ENCODE peak calls at places on chromosome 7, in five cellular contexts. One of them, this sample, is unnamed.

GRCh38 chr7:17632401-17632800 is 307.9 kb downstream of the SNX13 start:
- DNase-seq in DND-41: no peak
- DNase-seq in MM.1S: no peak
- DNase-seq in neural progenitor cell: no peak
- DNase-seq in K562: no peak
- DNase-seq in this sample: no peak

GRCh38 chr7:155230169-155230593 is 67.5 kb upstream of the INSIG1 start:
- DNase-seq in K562: no peak
- DNase-seq in neural progenitor cell: peak
- DNase-seq in MM.1S: no peak
- DNase-seq in DND-41: no peak
- DNase-seq in this sample: no peak

GRCh38 chr7:158531661-158532060 is 56.0 kb downstream of the PTPRN2 start:
- DNase-seq in neural progenitor cell: no peak
- DNase-seq in DND-41: no peak
- DNase-seq in K562: no peak
- DNase-seq in MM.1S: no peak
- DNase-seq in this sample: no peak

GRCh38 chr7:94423865-94424264 is 29.2 kb downstream of the COL1A2 start:
- DNase-seq in MM.1S: no peak
- DNase-seq in DND-41: no peak
- DNase-seq in K562: no peak
- DNase-seq in neural progenitor cell: no peak
- DNase-seq in this sample: no peak

GRCh38 chr7:42617781-42618457 is 294.0 kb downstream of the C7orf25 start:
- DNase-seq in MM.1S: no peak
- DNase-seq in neural progenitor cell: peak
- DNase-seq in DND-41: no peak
- DNase-seq in K562: no peak
- DNase-seq in this sample: no peak

GRCh38 chr7:69467826-69468225 is 130.4 kb upstream of the AUTS2 start:
- DNase-seq in MM.1S: no peak
- DNase-seq in neural progenitor cell: no peak
- DNase-seq in K562: no peak
- DNase-seq in DND-41: no peak
- DNase-seq in this sample: no peak

GRCh38 chr7:74012842-74013249 is 15.1 kb upstream of the ELN start:
- DNase-seq in neural progenitor cell: no peak
- DNase-seq in MM.1S: peak
- DNase-seq in DND-41: no peak
- DNase-seq in K562: peak
- DNase-seq in this sample: no peak

GRCh38 chr7:17580141-17580540 is 281.7 kb downstream of the AHR start:
- DNase-seq in DND-41: no peak
- DNase-seq in K562: no peak
- DNase-seq in MM.1S: no peak
- DNase-seq in neural progenitor cell: no peak
- DNase-seq in this sample: no peak

GRCh38 chr7:138169441-138169851 is 93.2 kb downstream of the AKR1D1 start:
- DNase-seq in K562: no peak
- DNase-seq in MM.1S: no peak
- DNase-seq in neural progenitor cell: peak
- DNase-seq in DND-41: peak
- DNase-seq in this sample: no peak

GRCh38 chr7:116876664-116877442 is 14.5 kb downstream of the CAPZA2 start:
- DNase-seq in K562: peak
- DNase-seq in DND-41: no peak
- DNase-seq in MM.1S: no peak
- DNase-seq in neural progenitor cell: peak
- DNase-seq in this sample: peak

GRCh38 chr7:107742678-107743566 is 1.0 kb upstream of the CBLL1 start:
- DNase-seq in K562: peak
- DNase-seq in DND-41: no peak
- DNase-seq in neural progenitor cell: peak
- DNase-seq in MM.1S: no peak
- DNase-seq in this sample: peak

GRCh38 chr7:107920048-107920772 is 29.2 kb downstream of the DLD start:
- DNase-seq in MM.1S: no peak
- DNase-seq in neural progenitor cell: no peak
- DNase-seq in DND-41: no peak
- DNase-seq in K562: no peak
- DNase-seq in this sample: no peak

GRCh38 chr7:13532028-13532753 is 457.3 kb downstream of the ETV1 start:
- DNase-seq in K562: no peak
- DNase-seq in DND-41: no peak
- DNase-seq in neural progenitor cell: no peak
- DNase-seq in MM.1S: peak
- DNase-seq in this sample: no peak

GRCh38 chr7:158613481-158613880 is 25.9 kb upstream of the PTPRN2 start:
- DNase-seq in DND-41: no peak
- DNase-seq in MM.1S: no peak
- DNase-seq in neural progenitor cell: no peak
- DNase-seq in K562: no peak
- DNase-seq in this sample: no peak

GRCh38 chr7:29377718-29378117 is 183.1 kb downstream of the CHN2 start:
- DNase-seq in K562: no peak
- DNase-seq in neural progenitor cell: no peak
- DNase-seq in DND-41: no peak
- DNase-seq in MM.1S: no peak
- DNase-seq in this sample: no peak

GRCh38 chr7:115748123-115748738 is 282.3 kb downstream of the TFEC start:
- DNase-seq in neural progenitor cell: peak
- DNase-seq in DND-41: no peak
- DNase-seq in MM.1S: peak
- DNase-seq in K562: no peak
- DNase-seq in this sample: no peak

GRCh38 chr7:105532709-105533460 is 884 bp downstream of the RINT1 start:
- DNase-seq in neural progenitor cell: no peak
- DNase-seq in K562: no peak
- DNase-seq in MM.1S: no peak
- DNase-seq in DND-41: no peak
- DNase-seq in this sample: no peak

GRCh38 chr7:156919132-156919713 is 26.2 kb upstream of the LMBR1 start:
- DNase-seq in DND-41: no peak
- DNase-seq in K562: no peak
- DNase-seq in neural progenitor cell: no peak
- DNase-seq in MM.1S: no peak
- DNase-seq in this sample: no peak

GRCh38 chr7:102006695-102007094 is 189.3 kb downstream of the CUX1 start:
- DNase-seq in K562: no peak
- DNase-seq in DND-41: no peak
- DNase-seq in MM.1S: no peak
- DNase-seq in neural progenitor cell: no peak
- DNase-seq in this sample: no peak

GRCh38 chr7:23530355-23530754 is 1.4 kb downstream of the TRA2A start:
- DNase-seq in neural progenitor cell: peak
- DNase-seq in MM.1S: peak
- DNase-seq in DND-41: no peak
- DNase-seq in K562: peak
- DNase-seq in this sample: peak

GRCh38 chr7:27641576-27642230 is 21.0 kb downstream of the HIBADH start:
- DNase-seq in DND-41: no peak
- DNase-seq in K562: no peak
- DNase-seq in neural progenitor cell: no peak
- DNase-seq in MM.1S: no peak
- DNase-seq in this sample: no peak

GRCh38 chr7:91030680-91031079 is 233.6 kb upstream of the FZD1 start:
- DNase-seq in K562: no peak
- DNase-seq in DND-41: no peak
- DNase-seq in neural progenitor cell: no peak
- DNase-seq in MM.1S: no peak
- DNase-seq in this sample: no peak

GRCh38 chr7:130880668-130881067 is 146.7 kb upstream of the KLF14 start:
- DNase-seq in DND-41: no peak
- DNase-seq in MM.1S: no peak
- DNase-seq in neural progenitor cell: no peak
- DNase-seq in K562: no peak
- DNase-seq in this sample: no peak

GRCh38 chr7:90607196-90607595 is 11.1 kb downstream of the CDK14 start:
- DNase-seq in K562: no peak
- DNase-seq in MM.1S: no peak
- DNase-seq in DND-41: no peak
- DNase-seq in neural progenitor cell: no peak
- DNase-seq in this sample: no peak

GRCh38 chr7:157473051-157473569 is 136.3 kb downstream of the DNAJB6 start:
- DNase-seq in DND-41: no peak
- DNase-seq in MM.1S: no peak
- DNase-seq in K562: no peak
- DNase-seq in neural progenitor cell: no peak
- DNase-seq in this sample: no peak

GRCh38 chr7:65444211-65444842 is 70.7 kb downstream of the ZNF92 start:
- DNase-seq in neural progenitor cell: no peak
- DNase-seq in MM.1S: no peak
- DNase-seq in K562: no peak
- DNase-seq in DND-41: no peak
- DNase-seq in this sample: no peak

GRCh38 chr7:34156336-34156735 is 251.0 kb downstream of the BMPER start:
- DNase-seq in DND-41: no peak
- DNase-seq in MM.1S: no peak
- DNase-seq in K562: no peak
- DNase-seq in neural progenitor cell: no peak
- DNase-seq in this sample: no peak

GRCh38 chr7:15581352-15581951 is 19.6 kb upstream of the AGMO start:
- DNase-seq in DND-41: no peak
- DNase-seq in MM.1S: peak
- DNase-seq in K562: no peak
- DNase-seq in neural progenitor cell: no peak
- DNase-seq in this sample: no peak

GRCh38 chr7:136114966-136115762 is 138.0 kb upstream of the MTPN start:
- DNase-seq in DND-41: peak
- DNase-seq in MM.1S: peak
- DNase-seq in K562: peak
- DNase-seq in neural progenitor cell: peak
- DNase-seq in this sample: peak

GRCh38 chr7:151247016-151247580 is 1.4 kb downstream of the SMARCD3 start:
- DNase-seq in MM.1S: no peak
- DNase-seq in DND-41: no peak
- DNase-seq in K562: no peak
- DNase-seq in neural progenitor cell: no peak
- DNase-seq in this sample: no peak

GRCh38 chr7:151246161-151247015 is 2.1 kb downstream of the SMARCD3 start:
- DNase-seq in neural progenitor cell: peak
- DNase-seq in MM.1S: no peak
- DNase-seq in DND-41: no peak
- DNase-seq in K562: no peak
- DNase-seq in this sample: no peak

GRCh38 chr7:151244156-151244870 is 4.2 kb downstream of the SMARCD3 start:
- DNase-seq in MM.1S: peak
- DNase-seq in DND-41: peak
- DNase-seq in neural progenitor cell: peak
- DNase-seq in K562: peak
- DNase-seq in this sample: peak

GRCh38 chr7:151244871-151245346 is 3.6 kb downstream of the SMARCD3 start:
- DNase-seq in neural progenitor cell: peak
- DNase-seq in MM.1S: no peak
- DNase-seq in DND-41: no peak
- DNase-seq in K562: no peak
- DNase-seq in this sample: no peak

GRCh38 chr7:151245360-151246160 is 2.9 kb downstream of the SMARCD3 start:
- DNase-seq in neural progenitor cell: peak
- DNase-seq in DND-41: peak
- DNase-seq in MM.1S: peak
- DNase-seq in K562: peak
- DNase-seq in this sample: no peak
- TF ChIP-seq CTCF in neural progenitor cell: peak
- TF ChIP-seq CTCF in DND-41: peak
- TF ChIP-seq CTCF in MM.1S: peak
- TF ChIP-seq CTCF in K562: peak
- TF ChIP-seq CTCF in this sample: peak

GRCh38 chr7:111266613-111267012 is 175.7 kb downstream of the LRRN3 start:
- DNase-seq in neural progenitor cell: no peak
- DNase-seq in K562: no peak
- DNase-seq in MM.1S: no peak
- DNase-seq in DND-41: no peak
- DNase-seq in this sample: no peak
- H3K9ac ChIP-seq in neural progenitor cell: no peak
- H3K9ac ChIP-seq in K562: no peak
- H3K9ac ChIP-seq in MM.1S: no peak
- H3K9ac ChIP-seq in DND-41: no peak
- H3K9ac ChIP-seq in this sample: no peak

DNA sequence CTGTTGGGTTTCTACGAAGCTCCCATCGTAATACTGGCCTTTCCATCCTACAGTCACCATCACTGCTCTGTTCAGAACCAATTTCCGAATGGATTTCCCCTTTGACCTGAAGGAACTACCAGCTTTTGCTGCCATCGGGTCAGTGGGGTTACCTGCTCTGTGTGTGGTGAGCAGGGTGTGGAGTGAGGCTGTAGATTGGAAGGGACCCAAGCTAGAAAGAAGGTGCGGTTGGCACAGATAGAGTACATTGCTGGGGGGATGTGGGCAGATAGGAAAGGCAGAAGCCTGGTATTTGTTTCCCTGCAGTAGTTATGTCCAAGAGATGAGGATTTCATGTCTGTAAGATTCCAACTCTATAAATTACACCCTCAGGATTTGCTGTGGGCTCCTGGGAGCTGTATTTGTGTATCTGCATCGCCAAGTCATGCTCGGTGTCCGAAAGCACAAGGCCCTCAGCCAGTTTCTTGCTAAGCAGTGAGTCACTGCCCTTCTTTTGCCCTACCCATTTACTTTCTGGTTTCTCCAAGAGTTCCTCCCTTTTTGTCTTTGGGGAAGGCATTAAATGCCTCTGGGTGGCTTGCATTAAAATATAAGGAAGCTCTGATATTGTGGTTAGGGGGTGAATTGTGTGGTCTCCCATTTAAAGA is 15.4 kb downstream of the CLCN1 start:
- DNase-seq in DND-41: no peak
- DNase-seq in K562: no peak
- DNase-seq in MM.1S: no peak
- DNase-seq in neural progenitor cell: no peak
- DNase-seq in this sample: no peak
- H3K4me3 ChIP-seq in DND-41: no peak
- H3K4me3 ChIP-seq in K562: no peak
- H3K4me3 ChIP-seq in MM.1S: no peak
- H3K4me3 ChIP-seq in neural progenitor cell: no peak
- H3K4me3 ChIP-seq in this sample: no peak

DNA sequence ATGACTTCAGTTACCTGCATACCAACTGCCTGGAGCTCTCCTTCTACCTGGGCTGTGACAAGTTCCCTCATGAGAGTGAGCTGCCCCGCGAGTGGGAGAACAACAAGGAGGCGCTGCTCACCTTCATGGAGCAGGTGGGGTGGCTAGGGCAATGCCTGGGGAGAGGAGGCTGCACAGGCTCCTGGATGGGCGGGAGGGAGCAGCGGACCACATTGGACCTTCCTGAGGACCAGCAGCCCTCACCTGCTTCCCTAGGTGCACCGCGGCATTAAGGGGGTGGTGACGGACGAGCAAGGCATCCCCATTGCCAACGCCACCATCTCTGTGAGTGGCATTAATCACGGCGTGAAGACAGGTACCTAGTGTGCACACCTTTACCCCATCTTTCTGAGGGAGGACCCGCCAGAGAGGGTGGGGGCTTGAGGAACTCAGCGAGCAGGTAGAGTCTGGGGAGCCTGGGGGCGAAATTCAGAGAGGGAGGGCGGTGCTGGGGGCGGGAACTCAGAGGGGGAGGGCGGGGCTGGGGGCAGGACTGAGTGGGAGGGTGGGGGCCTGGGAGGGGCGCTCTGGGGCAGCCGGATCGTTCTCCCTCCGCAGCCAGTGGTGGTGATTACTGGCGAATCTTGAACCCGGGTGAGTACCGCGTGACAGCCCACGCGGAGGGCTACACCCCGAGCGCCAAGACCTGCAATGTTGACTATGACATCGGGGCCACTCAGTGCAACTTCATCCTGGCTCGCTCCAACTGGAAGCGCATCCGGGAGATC is 9.0 kb downstream of the AEBP1 start:
- DNase-seq in MM.1S: no peak
- DNase-seq in neural progenitor cell: no peak
- DNase-seq in K562: peak
- DNase-seq in DND-41: peak
- DNase-seq in this sample: no peak
- TF ChIP-seq CTCF in MM.1S: no peak
- TF ChIP-seq CTCF in neural progenitor cell: no peak
- TF ChIP-seq CTCF in K562: no peak
- TF ChIP-seq CTCF in DND-41: peak
- TF ChIP-seq CTCF in this sample: no peak

This sample was measured in colonic mucosa.